ENCODE peak calls at places on chromosomes 2 and 18, in seven cellular contexts. One of them, this sample, is unnamed.

GRCh38 chr2:113156278-113157107 is 17.3 kb upstream of the PSD4 start:
- DNase-seq in OCI-LY7: no peak
- DNase-seq in hepatocyte: no peak
- DNase-seq in GM23338: peak; percentile 44
- DNase-seq in IMR-90: no peak
- DNase-seq in H1: no peak
- DNase-seq in neural progenitor cell: no peak
- DNase-seq in this sample: no peak

GRCh38 chr18:54263904-54264336 is 5.4 kb upstream of the POLI start:
- DNase-seq in OCI-LY7: peak; percentile 30
- DNase-seq in neural progenitor cell: no peak
- DNase-seq in GM23338: no peak
- DNase-seq in hepatocyte: no peak
- DNase-seq in IMR-90: no peak
- DNase-seq in H1: no peak
- DNase-seq in this sample: peak; percentile 62

GRCh38 chr2:143802242-143802641 is 673.0 kb downstream of the ARHGAP15 start:
- DNase-seq in H1: no peak
- DNase-seq in GM23338: no peak
- DNase-seq in neural progenitor cell: no peak
- DNase-seq in OCI-LY7: no peak
- DNase-seq in hepatocyte: no peak
- DNase-seq in IMR-90: peak; percentile 90
- DNase-seq in this sample: no peak

GRCh38 chr18:59200787-59201186 is 19.2 kb upstream of the GRP start:
- DNase-seq in GM23338: peak; percentile 33
- DNase-seq in IMR-90: no peak
- DNase-seq in OCI-LY7: no peak
- DNase-seq in hepatocyte: no peak
- DNase-seq in H1: no peak
- DNase-seq in neural progenitor cell: no peak
- DNase-seq in this sample: no peak

GRCh38 chr18:74342416-74343043 is 26.9 kb downstream of the C18orf63 start:
- DNase-seq in hepatocyte: peak; percentile 71
- DNase-seq in IMR-90: peak; percentile 77
- DNase-seq in neural progenitor cell: peak; percentile 53
- DNase-seq in GM23338: peak; percentile 68
- DNase-seq in OCI-LY7: peak; percentile 19
- DNase-seq in H1: no peak
- DNase-seq in this sample: peak; percentile 68

GRCh38 chr2:127045792-127046501 is 61.0 kb downstream of the BIN1 start:
- DNase-seq in H1: no peak
- DNase-seq in neural progenitor cell: no peak
- DNase-seq in OCI-LY7: no peak
- DNase-seq in IMR-90: no peak
- DNase-seq in hepatocyte: peak; percentile 4
- DNase-seq in GM23338: no peak
- DNase-seq in this sample: no peak

GRCh38 chr2:223488814-223489213 is 113.3 kb downstream of the SCG2 start:
- DNase-seq in neural progenitor cell: no peak
- DNase-seq in OCI-LY7: no peak
- DNase-seq in H1: no peak
- DNase-seq in IMR-90: peak; percentile 70
- DNase-seq in GM23338: no peak
- DNase-seq in hepatocyte: peak; percentile 50
- DNase-seq in this sample: no peak

GRCh38 chr2:71457123-71457958 is 4.0 kb downstream of the DYSF start:
- DNase-seq in neural progenitor cell: no peak
- DNase-seq in OCI-LY7: no peak
- DNase-seq in H1: no peak
- DNase-seq in GM23338: no peak
- DNase-seq in hepatocyte: no peak
- DNase-seq in IMR-90: no peak
- DNase-seq in this sample: no peak

GRCh38 chr2:114610677-114611076 is 168.2 kb downstream of the DPP10 start:
- DNase-seq in H1: no peak
- DNase-seq in GM23338: no peak
- DNase-seq in neural progenitor cell: peak; percentile 23
- DNase-seq in IMR-90: no peak
- DNase-seq in hepatocyte: no peak
- DNase-seq in OCI-LY7: no peak
- DNase-seq in this sample: no peak

GRCh38 chr2:129609224-129609623 is 370.2 kb upstream of the RAB6C start:
- DNase-seq in hepatocyte: no peak
- DNase-seq in H1: no peak
- DNase-seq in neural progenitor cell: no peak
- DNase-seq in GM23338: no peak
- DNase-seq in IMR-90: no peak
- DNase-seq in OCI-LY7: no peak
- DNase-seq in this sample: no peak

GRCh38 chr2:39757156-39757555 is 21.9 kb downstream of the THUMPD2 start:
- DNase-seq in hepatocyte: no peak
- DNase-seq in GM23338: no peak
- DNase-seq in OCI-LY7: no peak
- DNase-seq in neural progenitor cell: no peak
- DNase-seq in IMR-90: no peak
- DNase-seq in H1: no peak
- DNase-seq in this sample: no peak

GRCh38 chr2:51103205-51103604 is 71.3 kb upstream of the NRXN1 start:
- DNase-seq in neural progenitor cell: peak; percentile 77
- DNase-seq in IMR-90: peak; percentile 86
- DNase-seq in OCI-LY7: no peak
- DNase-seq in GM23338: peak; percentile 74
- DNase-seq in hepatocyte: peak; percentile 46
- DNase-seq in H1: peak; percentile 29
- DNase-seq in this sample: no peak

GRCh38 chr2:118169359-118170005 is 81.2 kb downstream of the INSIG2 start:
- DNase-seq in OCI-LY7: no peak
- DNase-seq in neural progenitor cell: no peak
- DNase-seq in IMR-90: no peak
- DNase-seq in GM23338: peak; percentile 26
- DNase-seq in hepatocyte: no peak
- DNase-seq in H1: no peak
- DNase-seq in this sample: no peak

GRCh38 chr2:217838409-217838831 is 164.4 kb downstream of the TNS1 start:
- DNase-seq in hepatocyte: no peak
- DNase-seq in IMR-90: no peak
- DNase-seq in GM23338: no peak
- DNase-seq in neural progenitor cell: peak; percentile 18
- DNase-seq in OCI-LY7: no peak
- DNase-seq in H1: no peak
- DNase-seq in this sample: no peak

GRCh38 chr2:118442949-118443348 is 354.7 kb downstream of the INSIG2 start:
- DNase-seq in OCI-LY7: no peak
- DNase-seq in IMR-90: no peak
- DNase-seq in hepatocyte: no peak
- DNase-seq in H1: no peak
- DNase-seq in neural progenitor cell: no peak
- DNase-seq in GM23338: no peak
- DNase-seq in this sample: no peak

GRCh38 chr2:155872396-155872795 is 460.1 kb downstream of the NR4A2 start:
- DNase-seq in GM23338: no peak
- DNase-seq in IMR-90: no peak
- DNase-seq in hepatocyte: no peak
- DNase-seq in OCI-LY7: no peak
- DNase-seq in neural progenitor cell: no peak
- DNase-seq in H1: no peak
- DNase-seq in this sample: no peak

GRCh38 chr2:26352892-26353291 is 6.3 kb upstream of the ADGRF3 start:
- DNase-seq in hepatocyte: no peak
- DNase-seq in IMR-90: peak; percentile 58
- DNase-seq in GM23338: no peak
- DNase-seq in H1: no peak
- DNase-seq in OCI-LY7: no peak
- DNase-seq in neural progenitor cell: no peak
- DNase-seq in this sample: no peak

GRCh38 chr2:137117385-137117784 is 352.0 kb downstream of the THSD7B start:
- DNase-seq in IMR-90: no peak
- DNase-seq in hepatocyte: peak; percentile 19
- DNase-seq in neural progenitor cell: no peak
- DNase-seq in H1: no peak
- DNase-seq in OCI-LY7: no peak
- DNase-seq in GM23338: no peak
- DNase-seq in this sample: no peak

GRCh38 chr2:20625920-20626697 is 24.8 kb downstream of the HS1BP3 start:
- DNase-seq in OCI-LY7: no peak
- DNase-seq in H1: no peak
- DNase-seq in neural progenitor cell: no peak
- DNase-seq in GM23338: no peak
- DNase-seq in hepatocyte: no peak
- DNase-seq in IMR-90: no peak
- DNase-seq in this sample: no peak

GRCh38 chr2:9658972-9659371 is 28.2 kb upstream of the YWHAQ start:
- DNase-seq in hepatocyte: peak; percentile 26
- DNase-seq in H1: no peak
- DNase-seq in IMR-90: peak; percentile 64
- DNase-seq in GM23338: no peak
- DNase-seq in neural progenitor cell: no peak
- DNase-seq in OCI-LY7: no peak
- DNase-seq in this sample: no peak

GRCh38 chr2:240510513-240511210 is 47.1 kb downstream of the ANKMY1 start:
- DNase-seq in neural progenitor cell: no peak
- DNase-seq in IMR-90: no peak
- DNase-seq in H1: no peak
- DNase-seq in OCI-LY7: no peak
- DNase-seq in GM23338: no peak
- DNase-seq in hepatocyte: no peak
- DNase-seq in this sample: no peak

GRCh38 chr2:210792000-210792399 is 235.6 kb downstream of the CPS1 start:
- DNase-seq in OCI-LY7: no peak
- DNase-seq in hepatocyte: no peak
- DNase-seq in neural progenitor cell: no peak
- DNase-seq in GM23338: no peak
- DNase-seq in H1: no peak
- DNase-seq in IMR-90: no peak
- DNase-seq in this sample: no peak

GRCh38 chr2:133200684-133201421 is 367.4 kb downstream of the NCKAP5 start:
- DNase-seq in GM23338: no peak
- DNase-seq in H1: no peak
- DNase-seq in neural progenitor cell: no peak
- DNase-seq in IMR-90: peak; percentile 98
- DNase-seq in hepatocyte: peak; percentile 34
- DNase-seq in OCI-LY7: no peak
- DNase-seq in this sample: no peak

GRCh38 chr2:106638043-106638442 is 150.9 kb downstream of the CD8B2 start:
- DNase-seq in IMR-90: peak; percentile 1
- DNase-seq in hepatocyte: peak; percentile 21
- DNase-seq in neural progenitor cell: peak; percentile 28
- DNase-seq in H1: no peak
- DNase-seq in OCI-LY7: peak; percentile 17
- DNase-seq in GM23338: peak; percentile 55
- DNase-seq in this sample: peak; percentile 33

GRCh38 chr2:230873670-230874401 is 9.1 kb downstream of the ITM2C start:
- DNase-seq in H1: no peak
- DNase-seq in OCI-LY7: peak; percentile 62
- DNase-seq in neural progenitor cell: no peak
- DNase-seq in hepatocyte: no peak
- DNase-seq in IMR-90: no peak
- DNase-seq in GM23338: no peak
- DNase-seq in this sample: peak; percentile 68

GRCh38 chr2:8607591-8607990 is 74.3 kb upstream of the ID2 start:
- DNase-seq in neural progenitor cell: no peak
- DNase-seq in hepatocyte: no peak
- DNase-seq in IMR-90: peak; percentile 80
- DNase-seq in GM23338: no peak
- DNase-seq in H1: no peak
- DNase-seq in OCI-LY7: no peak
- DNase-seq in this sample: no peak

GRCh38 chr2:187543488-187543887 is 10.7 kb downstream of the TFPI start:
- DNase-seq in neural progenitor cell: no peak
- DNase-seq in hepatocyte: no peak
- DNase-seq in H1: no peak
- DNase-seq in GM23338: no peak
- DNase-seq in IMR-90: no peak
- DNase-seq in OCI-LY7: no peak
- DNase-seq in this sample: no peak

GRCh38 chr2:187546762-187547333 is 7.4 kb downstream of the TFPI start:
- DNase-seq in OCI-LY7: no peak
- DNase-seq in H1: no peak
- DNase-seq in GM23338: no peak
- DNase-seq in IMR-90: no peak
- DNase-seq in hepatocyte: no peak
- DNase-seq in neural progenitor cell: no peak
- DNase-seq in this sample: no peak

GRCh38 chr2:187545238-187545751 is 8.9 kb downstream of the TFPI start:
- DNase-seq in OCI-LY7: no peak
- DNase-seq in neural progenitor cell: no peak
- DNase-seq in hepatocyte: no peak
- DNase-seq in IMR-90: no peak
- DNase-seq in H1: no peak
- DNase-seq in GM23338: no peak
- DNase-seq in this sample: no peak

GRCh38 chr2:187542123-187542522 is 12.1 kb downstream of the TFPI start:
- DNase-seq in H1: no peak
- DNase-seq in neural progenitor cell: no peak
- DNase-seq in IMR-90: no peak
- DNase-seq in GM23338: no peak
- DNase-seq in hepatocyte: no peak
- DNase-seq in OCI-LY7: no peak
- DNase-seq in this sample: no peak

GRCh38 chr2:187544371-187545080 is 9.7 kb downstream of the TFPI start:
- DNase-seq in hepatocyte: no peak
- DNase-seq in IMR-90: no peak
- DNase-seq in GM23338: no peak
- DNase-seq in neural progenitor cell: no peak
- DNase-seq in OCI-LY7: no peak
- DNase-seq in H1: no peak
- DNase-seq in this sample: no peak
- H3K27ac ChIP-seq in hepatocyte: peak overlapping the region; percentile 55
- H3K27ac ChIP-seq in IMR-90: peak overlapping the region; percentile 68
- H3K27ac ChIP-seq in GM23338: peak overlapping the region; percentile 12
- H3K27ac ChIP-seq in neural progenitor cell: no peak overlapping the region
- H3K27ac ChIP-seq in OCI-LY7: no peak overlapping the region
- H3K27ac ChIP-seq in H1: no peak overlapping the region
- H3K27ac ChIP-seq in this sample: no peak overlapping the region

GRCh38 chr2:212005077-212005671 is 533.4 kb downstream of the ERBB4 start:
- DNase-seq in IMR-90: peak; percentile 33
- DNase-seq in OCI-LY7: peak; percentile 41
- DNase-seq in GM23338: peak; percentile 73
- DNase-seq in neural progenitor cell: peak; percentile 58
- DNase-seq in H1: peak; percentile 5
- DNase-seq in hepatocyte: peak; percentile 64
- DNase-seq in this sample: peak; percentile 32
- TF ChIP-seq CTCF in IMR-90: peak; percentile 50
- TF ChIP-seq CTCF in OCI-LY7: peak; percentile 85
- TF ChIP-seq CTCF in GM23338: peak; percentile 85
- TF ChIP-seq CTCF in neural progenitor cell: peak; percentile 77
- TF ChIP-seq CTCF in H1: peak; percentile 49
- TF ChIP-seq CTCF in hepatocyte: peak; percentile 57
- TF ChIP-seq CTCF in this sample: peak; percentile 52

GRCh38 chr2:64052468-64053241 is 33.4 kb upstream of the VPS54 start:
- DNase-seq in neural progenitor cell: peak; percentile 15
- DNase-seq in IMR-90: peak; percentile 5
- DNase-seq in OCI-LY7: peak; percentile 83
- DNase-seq in GM23338: no peak
- DNase-seq in hepatocyte: no peak
- DNase-seq in H1: no peak
- DNase-seq in this sample: no peak
- H2AFZ ChIP-seq in neural progenitor cell: no peak overlapping the region
- H2AFZ ChIP-seq in IMR-90: no peak overlapping the region
- H2AFZ ChIP-seq in OCI-LY7: peak overlapping the region; percentile 74
- H2AFZ ChIP-seq in GM23338: peak overlapping the region; percentile 61
- H2AFZ ChIP-seq in hepatocyte: no peak overlapping the region
- H2AFZ ChIP-seq in H1: no peak overlapping the region
- H2AFZ ChIP-seq in this sample: no peak overlapping the region

GRCh38 chr2:85554980-85555612 is 6.2 kb downstream of the GGCX start:
- DNase-seq in neural progenitor cell: no peak
- DNase-seq in OCI-LY7: no peak
- DNase-seq in hepatocyte: no peak
- DNase-seq in GM23338: no peak
- DNase-seq in IMR-90: no peak
- DNase-seq in H1: no peak
- DNase-seq in this sample: no peak
- H3K27ac ChIP-seq in neural progenitor cell: no peak overlapping the region
- H3K27ac ChIP-seq in OCI-LY7: no peak overlapping the region
- H3K27ac ChIP-seq in hepatocyte: no peak overlapping the region
- H3K27ac ChIP-seq in GM23338: no peak overlapping the region
- H3K27ac ChIP-seq in IMR-90: no peak overlapping the region
- H3K27ac ChIP-seq in H1: no peak overlapping the region
- H3K27ac ChIP-seq in this sample: no peak overlapping the region